ENCODE peak calls at places on chromosome 17, in seven cellular contexts. One of them, this sample, is unnamed.

GRCh38 chr17:50721194-50722010 is 2.0 kb downstream of the LUC7L3 start:
- DNase-seq in pancreas: no peak
- DNase-seq in neural crest cell: no peak
- DNase-seq in heart right ventricle: no peak
- DNase-seq in tibial artery: no peak
- DNase-seq in choroid plexus epithelial cell: no peak
- DNase-seq in astrocyte of the spinal cord: no peak
- DNase-seq in this sample: no peak

GRCh38 chr17:77324227-77324626 is 183.5 kb downstream of the SEC14L1 start:
- DNase-seq in tibial artery: no peak
- DNase-seq in choroid plexus epithelial cell: no peak
- DNase-seq in pancreas: no peak
- DNase-seq in astrocyte of the spinal cord: no peak
- DNase-seq in heart right ventricle: no peak
- DNase-seq in neural crest cell: no peak
- DNase-seq in this sample: no peak

GRCh38 chr17:72120878-72121163 is at the start of gene SOX9:
- DNase-seq in pancreas: peak; percentile 93
- DNase-seq in heart right ventricle: peak; percentile 91
- DNase-seq in astrocyte of the spinal cord: peak; percentile 97
- DNase-seq in tibial artery: peak; percentile 80
- DNase-seq in neural crest cell: peak; percentile 72
- DNase-seq in choroid plexus epithelial cell: peak; percentile 95
- DNase-seq in this sample: peak; percentile 42

GRCh38 chr17:40458001-40458791 is 14.9 kb downstream of the IGFBP4 start:
- DNase-seq in astrocyte of the spinal cord: peak; percentile 76
- DNase-seq in pancreas: peak; percentile 57
- DNase-seq in heart right ventricle: peak; percentile 38
- DNase-seq in tibial artery: no peak
- DNase-seq in neural crest cell: no peak
- DNase-seq in choroid plexus epithelial cell: peak; percentile 79
- DNase-seq in this sample: peak; percentile 58

GRCh38 chr17:70492368-70492767 is 323.0 kb downstream of the KCNJ2 start:
- DNase-seq in heart right ventricle: no peak
- DNase-seq in pancreas: no peak
- DNase-seq in astrocyte of the spinal cord: no peak
- DNase-seq in neural crest cell: no peak
- DNase-seq in choroid plexus epithelial cell: no peak
- DNase-seq in tibial artery: no peak
- DNase-seq in this sample: no peak

GRCh38 chr17:73634629-73635028 is 9.6 kb downstream of the SDK2 start:
- DNase-seq in tibial artery: no peak
- DNase-seq in choroid plexus epithelial cell: no peak
- DNase-seq in heart right ventricle: no peak
- DNase-seq in astrocyte of the spinal cord: no peak
- DNase-seq in pancreas: no peak
- DNase-seq in neural crest cell: no peak
- DNase-seq in this sample: no peak

GRCh38 chr17:72968798-72969197 is 123.7 kb downstream of the SLC39A11 start:
- DNase-seq in tibial artery: no peak
- DNase-seq in astrocyte of the spinal cord: no peak
- DNase-seq in choroid plexus epithelial cell: no peak
- DNase-seq in pancreas: no peak
- DNase-seq in heart right ventricle: no peak
- DNase-seq in neural crest cell: no peak
- DNase-seq in this sample: no peak

GRCh38 chr17:37212184-37212583 is 163.6 kb upstream of the C17orf78 start:
- DNase-seq in choroid plexus epithelial cell: peak; percentile 59
- DNase-seq in heart right ventricle: no peak
- DNase-seq in pancreas: no peak
- DNase-seq in astrocyte of the spinal cord: peak; percentile 18
- DNase-seq in neural crest cell: no peak
- DNase-seq in tibial artery: no peak
- DNase-seq in this sample: no peak

GRCh38 chr17:33012522-33013033 is 20.9 kb downstream of the SPACA3 start:
- DNase-seq in tibial artery: no peak
- DNase-seq in pancreas: no peak
- DNase-seq in neural crest cell: no peak
- DNase-seq in astrocyte of the spinal cord: peak; percentile 93
- DNase-seq in choroid plexus epithelial cell: peak; percentile 96
- DNase-seq in heart right ventricle: no peak
- DNase-seq in this sample: no peak

GRCh38 chr17:16881239-16881924 is 90.5 kb downstream of the TNFRSF13B start:
- DNase-seq in neural crest cell: no peak
- DNase-seq in astrocyte of the spinal cord: no peak
- DNase-seq in choroid plexus epithelial cell: no peak
- DNase-seq in heart right ventricle: no peak
- DNase-seq in pancreas: no peak
- DNase-seq in tibial artery: no peak
- DNase-seq in this sample: no peak

GRCh38 chr17:42670199-42670924 is 6.4 kb downstream of the PLEKHH3 start:
- DNase-seq in pancreas: peak; percentile 55
- DNase-seq in heart right ventricle: no peak
- DNase-seq in neural crest cell: no peak
- DNase-seq in choroid plexus epithelial cell: peak; percentile 45
- DNase-seq in astrocyte of the spinal cord: no peak
- DNase-seq in tibial artery: no peak
- DNase-seq in this sample: peak; percentile 54

GRCh38 chr17:74380086-74380958 is 13.0 kb downstream of the GPR142 start:
- DNase-seq in tibial artery: peak; percentile 39
- DNase-seq in heart right ventricle: no peak
- DNase-seq in neural crest cell: no peak
- DNase-seq in pancreas: no peak
- DNase-seq in choroid plexus epithelial cell: no peak
- DNase-seq in astrocyte of the spinal cord: no peak
- DNase-seq in this sample: no peak

GRCh38 chr17:27751622-27752490 is 48.5 kb downstream of the NOS2 start:
- DNase-seq in neural crest cell: no peak
- DNase-seq in heart right ventricle: no peak
- DNase-seq in astrocyte of the spinal cord: no peak
- DNase-seq in choroid plexus epithelial cell: no peak
- DNase-seq in pancreas: no peak
- DNase-seq in tibial artery: no peak
- DNase-seq in this sample: no peak

GRCh38 chr17:1095093-1095852 is 84.5 kb downstream of the ABR start:
- DNase-seq in neural crest cell: no peak
- DNase-seq in astrocyte of the spinal cord: no peak
- DNase-seq in heart right ventricle: peak; percentile 47
- DNase-seq in pancreas: no peak
- DNase-seq in tibial artery: peak; percentile 57
- DNase-seq in choroid plexus epithelial cell: no peak
- DNase-seq in this sample: no peak

GRCh38 chr17:64398330-64398729 is 7.7 kb upstream of the PECAM1 start:
- DNase-seq in choroid plexus epithelial cell: no peak
- DNase-seq in tibial artery: no peak
- DNase-seq in heart right ventricle: no peak
- DNase-seq in neural crest cell: no peak
- DNase-seq in pancreas: no peak
- DNase-seq in astrocyte of the spinal cord: no peak
- DNase-seq in this sample: no peak

GRCh38 chr17:31598388-31598760 is 206.9 kb downstream of the RAB11FIP4 start:
- DNase-seq in astrocyte of the spinal cord: no peak
- DNase-seq in choroid plexus epithelial cell: no peak
- DNase-seq in tibial artery: no peak
- DNase-seq in neural crest cell: no peak
- DNase-seq in heart right ventricle: no peak
- DNase-seq in pancreas: no peak
- DNase-seq in this sample: no peak

GRCh38 chr17:41338961-41339485 is 11.6 kb downstream of the KRT33A start:
- DNase-seq in astrocyte of the spinal cord: no peak
- DNase-seq in neural crest cell: no peak
- DNase-seq in tibial artery: no peak
- DNase-seq in choroid plexus epithelial cell: peak; percentile 32
- DNase-seq in pancreas: no peak
- DNase-seq in heart right ventricle: no peak
- DNase-seq in this sample: no peak

GRCh38 chr17:64147110-64148016 is 17.4 kb upstream of the ERN1 start:
- DNase-seq in heart right ventricle: no peak
- DNase-seq in astrocyte of the spinal cord: peak; percentile 6
- DNase-seq in pancreas: no peak
- DNase-seq in tibial artery: no peak
- DNase-seq in choroid plexus epithelial cell: peak; percentile 11
- DNase-seq in neural crest cell: no peak
- DNase-seq in this sample: no peak

GRCh38 chr17:77779711-77780539 is 178.6 kb upstream of the TNRC6C start:
- DNase-seq in pancreas: peak; percentile 51
- DNase-seq in heart right ventricle: no peak
- DNase-seq in astrocyte of the spinal cord: peak; percentile 2
- DNase-seq in tibial artery: peak; percentile 34
- DNase-seq in choroid plexus epithelial cell: no peak
- DNase-seq in neural crest cell: no peak
- DNase-seq in this sample: no peak

GRCh38 chr17:77887464-77888241 is 70.8 kb upstream of the TNRC6C start:
- DNase-seq in neural crest cell: no peak
- DNase-seq in tibial artery: peak; percentile 95
- DNase-seq in astrocyte of the spinal cord: peak; percentile 43
- DNase-seq in heart right ventricle: peak; percentile 84
- DNase-seq in choroid plexus epithelial cell: peak; percentile 66
- DNase-seq in pancreas: peak; percentile 69
- DNase-seq in this sample: peak; percentile 60

GRCh38 chr17:65183736-65184135 is 46.6 kb downstream of the RGS9 start:
- DNase-seq in neural crest cell: no peak
- DNase-seq in heart right ventricle: no peak
- DNase-seq in tibial artery: no peak
- DNase-seq in choroid plexus epithelial cell: peak; percentile 64
- DNase-seq in pancreas: no peak
- DNase-seq in astrocyte of the spinal cord: peak; percentile 22
- DNase-seq in this sample: no peak

GRCh38 chr17:57313276-57313835 is 57.0 kb downstream of the MSI2 start:
- DNase-seq in tibial artery: no peak
- DNase-seq in neural crest cell: no peak
- DNase-seq in pancreas: no peak
- DNase-seq in astrocyte of the spinal cord: no peak
- DNase-seq in heart right ventricle: no peak
- DNase-seq in choroid plexus epithelial cell: no peak
- DNase-seq in this sample: no peak

DNA sequence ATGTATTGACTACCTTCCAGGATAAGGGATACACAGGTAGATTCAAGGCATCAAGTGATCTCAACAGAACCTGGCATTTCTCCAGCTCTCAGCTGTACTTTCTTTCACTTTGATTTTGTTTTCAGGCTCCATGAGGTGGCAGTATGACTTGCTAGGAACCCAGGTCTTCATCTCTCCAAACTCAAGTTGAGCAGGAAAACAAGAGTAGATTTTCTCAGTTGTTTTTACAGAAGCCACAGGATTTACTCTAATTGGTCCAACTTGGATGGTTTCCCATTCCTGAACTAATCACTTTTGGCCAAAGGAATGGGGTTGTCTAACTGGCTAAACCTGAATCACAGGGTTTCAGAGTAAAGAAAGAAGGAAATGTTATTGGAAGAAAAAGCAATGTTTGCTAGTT is 146.6 kb downstream of the TRIM37 start:
- DNase-seq in pancreas: no peak
- DNase-seq in neural crest cell: no peak
- DNase-seq in heart right ventricle: no peak
- DNase-seq in choroid plexus epithelial cell: peak; percentile 87
- DNase-seq in astrocyte of the spinal cord: peak; percentile 78
- DNase-seq in tibial artery: no peak
- DNase-seq in this sample: no peak
- TF ChIP-seq CTCF in pancreas: no peak
- TF ChIP-seq CTCF in neural crest cell: no peak
- TF ChIP-seq CTCF in heart right ventricle: peak; percentile 26
- TF ChIP-seq CTCF in choroid plexus epithelial cell: peak; percentile 57
- TF ChIP-seq CTCF in astrocyte of the spinal cord: peak; percentile 47
- TF ChIP-seq CTCF in tibial artery: peak; percentile 15
- TF ChIP-seq CTCF in this sample: no peak

GRCh38 chr17:61410555-61411089 is 11.0 kb downstream of the TBX2 start:
- DNase-seq in astrocyte of the spinal cord: peak; percentile 63
- DNase-seq in tibial artery: peak; percentile 71
- DNase-seq in heart right ventricle: peak; percentile 79
- DNase-seq in choroid plexus epithelial cell: peak; percentile 75
- DNase-seq in neural crest cell: peak; percentile 88
- DNase-seq in pancreas: peak; percentile 63
- DNase-seq in this sample: peak; percentile 85
- TF ChIP-seq CTCF in astrocyte of the spinal cord: peak; percentile 64
- TF ChIP-seq CTCF in tibial artery: peak; percentile 52
- TF ChIP-seq CTCF in heart right ventricle: peak; percentile 63
- TF ChIP-seq CTCF in choroid plexus epithelial cell: peak; percentile 62
- TF ChIP-seq CTCF in neural crest cell: peak; percentile 66
- TF ChIP-seq CTCF in pancreas: no peak
- TF ChIP-seq CTCF in this sample: peak; percentile 70

DNA sequence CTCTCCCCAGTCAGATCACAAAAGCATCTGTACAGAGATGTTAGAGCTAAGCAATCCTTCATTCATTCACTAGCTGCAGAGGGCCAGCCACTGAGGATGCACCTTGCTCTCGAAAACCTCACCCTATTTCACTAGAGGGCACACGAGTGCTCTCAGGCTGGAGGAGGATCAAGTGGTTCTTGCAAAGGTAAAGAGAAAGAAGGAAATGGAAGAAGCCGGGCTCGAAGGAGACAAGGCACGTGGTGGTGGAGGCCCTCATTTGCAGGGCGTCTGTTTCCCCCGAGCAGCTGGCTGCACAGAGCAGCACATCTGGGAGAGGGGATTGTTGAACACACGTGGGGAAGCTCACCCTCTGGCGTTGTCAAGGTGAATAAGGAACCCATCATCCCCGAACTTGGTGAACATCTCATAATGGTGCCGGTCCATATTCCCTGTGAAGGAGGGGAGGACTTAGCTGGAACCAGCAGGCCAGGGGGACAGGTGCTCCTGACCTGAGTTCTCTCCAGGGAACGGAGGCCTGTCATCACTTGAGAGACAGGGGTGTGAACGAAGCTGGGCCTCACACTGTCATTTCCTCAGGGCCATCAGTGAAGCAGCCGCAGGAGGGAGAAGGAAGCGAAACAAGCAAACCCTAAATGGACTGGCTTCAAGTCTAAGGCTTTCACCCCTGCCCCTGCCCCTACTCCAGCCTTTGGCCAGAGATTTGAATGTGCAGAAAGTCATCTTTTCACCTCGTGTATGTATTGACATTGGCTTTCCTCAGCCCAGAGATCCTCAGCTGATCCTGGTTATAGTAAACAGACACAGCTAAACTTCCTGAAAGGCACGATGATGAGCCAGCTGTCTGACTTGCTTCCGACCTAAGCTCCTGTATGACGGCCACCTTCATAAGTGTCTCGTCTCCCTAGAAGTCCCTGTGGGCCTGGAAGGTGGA is 27.6 kb downstream of the PRKAR1A start:
- DNase-seq in heart right ventricle: no peak
- DNase-seq in astrocyte of the spinal cord: peak; percentile 10
- DNase-seq in tibial artery: no peak
- DNase-seq in neural crest cell: no peak
- DNase-seq in pancreas: no peak
- DNase-seq in choroid plexus epithelial cell: peak; percentile 55
- DNase-seq in this sample: no peak
- TF ChIP-seq CTCF in heart right ventricle: peak; percentile 43
- TF ChIP-seq CTCF in astrocyte of the spinal cord: no peak
- TF ChIP-seq CTCF in tibial artery: no peak
- TF ChIP-seq CTCF in neural crest cell: no peak
- TF ChIP-seq CTCF in pancreas: no peak
- TF ChIP-seq CTCF in choroid plexus epithelial cell: peak; percentile 53
- TF ChIP-seq CTCF in this sample: no peak

DNA sequence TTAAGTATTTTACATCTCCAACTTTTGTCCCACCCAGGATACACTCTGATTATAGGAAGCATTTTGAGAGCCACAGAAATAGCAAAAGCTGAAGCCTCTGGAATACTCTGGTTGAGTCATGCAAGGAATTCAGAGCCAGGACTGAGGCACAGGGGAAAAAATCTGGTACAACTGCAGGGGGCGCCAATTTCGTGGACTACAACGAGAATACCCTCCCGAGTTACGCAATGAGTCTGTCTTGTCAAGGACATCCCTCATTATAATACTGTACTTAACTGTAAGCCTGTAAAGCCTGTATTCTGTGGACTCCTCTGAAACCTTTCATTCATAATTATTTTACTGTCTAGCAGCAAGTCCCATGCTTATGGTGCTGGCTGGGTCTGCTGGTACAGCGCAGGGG is 7.8 kb downstream of the HOXB1 start:
- DNase-seq in tibial artery: no peak
- DNase-seq in neural crest cell: no peak
- DNase-seq in choroid plexus epithelial cell: no peak
- DNase-seq in astrocyte of the spinal cord: no peak
- DNase-seq in pancreas: no peak
- DNase-seq in heart right ventricle: no peak
- DNase-seq in this sample: no peak
- TF ChIP-seq CTCF in tibial artery: no peak
- TF ChIP-seq CTCF in neural crest cell: peak; percentile 50
- TF ChIP-seq CTCF in choroid plexus epithelial cell: peak; percentile 2
- TF ChIP-seq CTCF in astrocyte of the spinal cord: peak; percentile 23
- TF ChIP-seq CTCF in pancreas: no peak
- TF ChIP-seq CTCF in heart right ventricle: no peak
- TF ChIP-seq CTCF in this sample: no peak